ENCODE peak calls at places on chromosomes 12 and 14, in eight cellular contexts. N is CD8-positive, alpha-beta T cell; B is MG63; H is psoas muscle; K is fibroblast of lung; I is CD4-positive, alpha-beta memory T cell; S is DND-41; L is Peyer's patch. J is an unnamed sample.

GRCh38 chr12:75548879-75549278 is 37.5 kb upstream of the KRR1 start:
- DNase-seq in N (no peak), B (no peak), H (no peak), K (no peak), I (no peak), S (no peak), L (no peak), J (no peak)

GRCh38 chr14:103336191-103336590 is 2.2 kb downstream of the EIF5 start:
- DNase-seq in N (no peak), B (no peak), H (no peak), K (no peak), I (no peak), S (no peak), L (no peak), J (no peak)

GRCh38 chr12:46365951-46366379 is 6.6 kb downstream of the SLC38A2 start:
- DNase-seq in N (no peak), B (no peak), H (no peak), K (no peak), I (no peak), S (no peak), L (no peak), J (no peak)

GRCh38 chr12:2179953-2180736 is 127.4 kb downstream of the CACNA1C start:
- DNase-seq in N (no peak), B (peak; percentile 96), H (peak; percentile 75), K (peak; percentile 98), I (no peak), S (no peak), L (peak; percentile 64), J (peak; percentile 84)

GRCh38 chr14:33039321-33039720 is 100.6 kb downstream of the NPAS3 start:
- DNase-seq in N (no peak), B (no peak), H (no peak), K (no peak), I (no peak), S (no peak), L (no peak), J (no peak)

GRCh38 chr14:97410667-97411286 is 613.6 kb downstream of the VRK1 start:
- DNase-seq in N (no peak), B (no peak), H (no peak), K (no peak), I (no peak), S (no peak), L (no peak), J (no peak)

GRCh38 chr12:39619660-39620433 is at the start of gene ABCD2:
- DNase-seq in N (peak; percentile 55), B (peak; percentile 58), H (peak; percentile 73), K (peak; percentile 90), I (peak; percentile 85), S (peak; percentile 68), L (peak; percentile 82), J (peak; percentile 79)

GRCh38 chr12:74349925-74350324 is 187.7 kb upstream of the ATXN7L3B start:
- DNase-seq in N (no peak), B (no peak), H (no peak), K (no peak), I (no peak), S (no peak), L (no peak), J (no peak)

GRCh38 chr12:82993610-82994009 is 306.9 kb downstream of the TMTC2 start:
- DNase-seq in N (no peak), B (no peak), H (no peak), K (no peak), I (no peak), S (no peak), L (no peak), J (no peak)

GRCh38 chr14:57227083-57227482 is 41.6 kb downstream of the EXOC5 start:
- DNase-seq in N (no peak), B (no peak), H (no peak), K (no peak), I (no peak), S (no peak), L (no peak), J (no peak)

GRCh38 chr12:55797068-55797467 is 20.5 kb downstream of the SARNP start:
- DNase-seq in N (no peak), B (peak; percentile 7), H (no peak), K (peak; percentile 71), I (no peak), S (peak; percentile 33), L (no peak), J (no peak)

GRCh38 chr14:105853089-105853906 is 326.9 kb downstream of the TMEM121 start:
- DNase-seq in N (no peak), B (no peak), H (no peak), K (no peak), I (no peak), S (peak; percentile 2), L (peak; percentile 41), J (peak; percentile 57)

GRCh38 chr14:21711360-21711961 is 37.8 kb upstream of the OR4E1 start:
- DNase-seq in N (no peak), B (no peak), H (no peak), K (peak; percentile 50), I (no peak), S (peak; percentile 29), L (peak; percentile 55), J (no peak)

GRCh38 chr14:58780595-58780994 is 142.8 kb downstream of the DACT1 start:
- DNase-seq in N (no peak), B (no peak), H (no peak), K (no peak), I (no peak), S (no peak), L (peak; percentile 80), J (no peak)

GRCh38 chr12:54014315-54015209 is 5.8 kb downstream of the HOXC8 start:
- DNase-seq in N (no peak), B (no peak), H (peak; percentile 70), K (no peak), I (no peak), S (no peak), L (no peak), J (no peak)
- H3K4me3 ChIP-seq in N (no peak overlapping the region), B (peak overlapping the region; percentile 37), H (peak overlapping the region; percentile 64), K (no peak overlapping the region), I (no peak overlapping the region), S (no peak overlapping the region), L (no peak overlapping the region), J (peak overlapping the region; percentile 37)

GRCh38 chr12:131378176-131378842 is 332.6 kb upstream of the SFSWAP start:
- DNase-seq in N (no peak), B (no peak), H (no peak), K (no peak), I (no peak), S (no peak), L (no peak), J (no peak)

GRCh38 chr12:131371580-131372475 is 339.1 kb upstream of the SFSWAP start:
- DNase-seq in N (no peak), B (no peak), H (no peak), K (no peak), I (no peak), S (no peak), L (no peak), J (peak; percentile 42)

GRCh38 chr12:131372706-131373195 is 338.1 kb upstream of the SFSWAP start:
- DNase-seq in N (no peak), B (no peak), H (no peak), K (no peak), I (no peak), S (no peak), L (no peak), J (no peak)

GRCh38 chr12:131375972-131376345 is 334.9 kb upstream of the SFSWAP start:
- DNase-seq in N (no peak), B (no peak), H (no peak), K (no peak), I (no peak), S (no peak), L (no peak), J (no peak)

DNA sequence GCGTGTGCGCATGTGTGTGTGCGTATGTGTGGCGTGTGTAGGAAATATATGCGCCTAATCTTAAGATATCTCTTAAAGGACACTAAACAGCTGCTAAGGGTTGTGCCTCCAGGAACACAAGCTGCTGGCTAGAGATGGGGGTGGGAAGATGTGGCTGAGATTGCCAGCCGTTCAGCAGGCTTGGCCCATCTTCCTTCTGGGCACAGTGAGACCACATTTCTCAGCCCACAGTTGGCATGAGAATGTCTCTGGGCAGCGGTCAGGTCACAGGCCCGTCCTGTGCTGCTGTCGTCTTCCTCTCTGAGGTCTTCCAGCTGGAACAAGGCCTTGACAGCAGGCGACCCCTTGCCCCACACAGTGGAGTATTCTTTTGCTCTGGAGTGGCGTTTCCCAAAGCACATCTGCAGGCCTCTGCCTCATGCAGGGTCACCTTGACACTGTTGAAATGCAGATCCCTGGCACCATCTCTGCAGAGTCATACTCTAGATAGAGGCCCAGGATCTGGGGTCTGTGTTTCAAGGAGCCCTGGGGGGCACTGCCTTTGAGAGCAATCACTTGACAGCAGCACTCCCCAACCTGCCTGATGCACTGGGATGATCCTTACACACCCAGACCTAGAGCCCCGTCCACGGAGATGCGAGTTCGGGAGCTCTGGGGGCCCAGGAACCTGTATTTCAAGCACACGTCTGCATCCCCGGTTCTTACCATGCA is 335.5 kb upstream of the SFSWAP start:
- DNase-seq in N (no peak), B (no peak), H (no peak), K (no peak), I (no peak), S (no peak), L (no peak), J (no peak)
- H3K4me3 ChIP-seq in N (no peak overlapping the region), B (no peak overlapping the region), H (no peak overlapping the region), K (no peak overlapping the region), I (no peak overlapping the region), S (no peak overlapping the region), L (no peak overlapping the region), J (no peak overlapping the region)

GRCh38 chr12:32546272-32546671 is 132.8 kb upstream of the DNM1L start:
- DNase-seq in N (no peak), B (no peak), H (no peak), K (no peak), I (no peak), S (no peak), L (no peak), J (no peak)

GRCh38 chr12:32545413-32545970 is 133.6 kb upstream of the DNM1L start:
- DNase-seq in N (no peak), B (no peak), H (no peak), K (peak; percentile 17), I (no peak), S (no peak), L (no peak), J (no peak)

GRCh38 chr12:32551058-32551457 is 128.0 kb upstream of the DNM1L start:
- DNase-seq in N (no peak), B (no peak), H (no peak), K (no peak), I (no peak), S (no peak), L (no peak), J (no peak)

GRCh38 chr12:32548691-32549412 is 130.2 kb upstream of the DNM1L start:
- DNase-seq in N (no peak), B (peak; percentile 87), H (no peak), K (peak; percentile 97), I (no peak), S (no peak), L (no peak), J (peak; percentile 76)

GRCh38 chr12:32549675-32550079 is 129.4 kb upstream of the DNM1L start:
- DNase-seq in N (no peak), B (no peak), H (no peak), K (peak; percentile 67), I (no peak), S (no peak), L (no peak), J (peak; percentile 30)
- H3K4me3 ChIP-seq in N (no peak overlapping the region), B (no peak overlapping the region), H (peak overlapping the region; percentile 40), K (no peak overlapping the region), I (no peak overlapping the region), S (no peak overlapping the region), L (no peak overlapping the region), J (peak overlapping the region; percentile 23)

DNA sequence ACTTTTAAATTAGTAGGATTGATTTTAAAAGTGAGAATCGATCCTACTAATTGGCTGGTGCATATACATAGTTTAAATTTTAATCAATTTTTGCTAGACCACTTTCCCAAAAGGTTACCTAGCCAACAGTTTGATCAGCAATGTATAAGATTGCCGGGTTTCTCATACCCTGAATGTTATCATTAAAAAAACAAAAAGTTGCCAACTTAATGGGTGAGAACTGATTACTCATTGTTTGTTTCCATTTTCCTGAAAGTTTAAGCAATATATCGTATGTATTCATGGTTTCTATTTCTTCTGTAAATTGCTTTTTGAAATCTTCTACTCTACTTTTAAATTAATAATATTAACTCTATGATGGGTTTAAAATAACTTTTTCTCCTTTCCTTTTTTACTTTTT is 4.4 kb upstream of the MYBPC1 start:
- DNase-seq in N (no peak), B (no peak), H (no peak), K (no peak), I (no peak), S (no peak), L (no peak), J (no peak)
- H3K4me3 ChIP-seq in N (no peak overlapping the region), B (no peak overlapping the region), H (no peak overlapping the region), K (no peak overlapping the region), I (no peak overlapping the region), S (no peak overlapping the region), L (no peak overlapping the region), J (no peak overlapping the region)

J was measured in tibial artery.